ENCODE peak calls at places on chromosomes 3 and 15, in six cellular contexts. O is GM23248, L is HCT116, E is PC-3, X is OCI-LY7, G is MM.1S. U is an unnamed sample.

GRCh38 chr3:63861306-63861705 is 2.3 kb downstream of the THOC7 start:
- DNase-seq in O (no peak), E (no peak), X (no peak), G (no peak), L (no peak), U (no peak)

GRCh38 chr15:78100886-78101285 is 8.5 kb downstream of the SH2D7 start:
- DNase-seq in X (no peak), O (no peak), E (no peak), L (no peak), G (no peak), U (no peak)

GRCh38 chr3:4314688-4315087 is 11.5 kb downstream of the SETMAR start:
- DNase-seq in O (peak; percentile 24), E (peak; percentile 51), X (peak; percentile 11), G (no peak), L (no peak), U (no peak)

GRCh38 chr3:72310028-72310987 is 525.4 kb upstream of the PROK2 start:
- DNase-seq in L (no peak), X (peak; percentile 79), E (peak; percentile 31), G (peak; percentile 71), O (peak; percentile 87), U (peak; percentile 37)

GRCh38 chr15:41968738-41969137 is 3.6 kb downstream of the EHD4 start:
- DNase-seq in O (peak; percentile 37), X (no peak), L (no peak), E (no peak), G (no peak), U (no peak)

GRCh38 chr3:51671090-51672082 is at the start of gene TEX264:
- DNase-seq in E (peak; percentile 95), L (peak; percentile 37), O (peak; percentile 96), G (peak; percentile 94), X (peak; percentile 93), U (peak; percentile 96)

GRCh38 chr15:52786436-52787122 is 3.6 kb downstream of the ONECUT1 start:
- DNase-seq in G (no peak), O (no peak), E (no peak), X (no peak), L (no peak), U (no peak)

GRCh38 chr15:80906159-80906775 is 83.4 kb downstream of the MESD start:
- DNase-seq in O (peak; percentile 46), L (peak; percentile 44), G (no peak), X (no peak), E (peak; percentile 88), U (no peak)

GRCh38 chr3:172002512-172003078 is 36.8 kb upstream of the FNDC3B start:
- DNase-seq in G (no peak), O (no peak), E (no peak), L (no peak), X (no peak), U (no peak)
- H3K9me3 ChIP-seq in G (no peaks in the 10 kb centered on the region), O (no peaks in the 10 kb centered on the region), E (no peaks in the 10 kb centered on the region), L (no peaks in the 10 kb centered on the region), X (no peaks in the 10 kb centered on the region), U (no peaks in the 10 kb centered on the region)

GRCh38 chr3:41159581-41160189 is 39.6 kb upstream of the CTNNB1 start:
- DNase-seq in X (no peak), E (peak; percentile 91), G (no peak), O (no peak), L (peak; percentile 41), U (peak; percentile 63)

GRCh38 chr3:41162541-41162940 is 36.8 kb upstream of the CTNNB1 start:
- DNase-seq in O (no peak), G (no peak), L (no peak), E (no peak), X (no peak), U (no peak)

GRCh38 chr3:41164776-41165175 is 34.5 kb upstream of the CTNNB1 start:
- DNase-seq in E (no peak), G (no peak), X (no peak), O (no peak), L (no peak), U (no peak)

GRCh38 chr3:41163399-41163798 is 35.9 kb upstream of the CTNNB1 start:
- DNase-seq in O (no peak), X (no peak), L (no peak), G (no peak), E (no peak), U (peak; percentile 37)

GRCh38 chr3:41162981-41163380 is 36.3 kb upstream of the CTNNB1 start:
- DNase-seq in E (no peak), L (no peak), X (no peak), O (no peak), G (no peak), U (no peak)
- H3K9me2 ChIP-seq in E (no peaks in the 10 kb centered on the region), L (no peaks in the 10 kb centered on the region), X (no peaks in the 10 kb centered on the region), O (no peaks in the 10 kb centered on the region), G (no peaks in the 10 kb centered on the region), U (no peaks in the 10 kb centered on the region)

GRCh38 chr15:20295238-20295811 is 246.3 kb downstream of the GOLGA6L6 start:
- DNase-seq in X (no peak), L (no peak), O (no peak), G (no peak), E (no peak), U (peak; percentile 37)
- H3K9me3 ChIP-seq in X (no peaks in the 10 kb centered on the region), L (peaks cover 17% of the 10 kb centered on the region), O (peaks cover 4% of the 10 kb centered on the region), G (no peaks in the 10 kb centered on the region), E (peaks cover 20% of the 10 kb centered on the region), U (peaks cover 31% of the 10 kb centered on the region)

GRCh38 chr15:85963262-85963760 is 116.4 kb upstream of the AGBL1 start:
- DNase-seq in G (no peak), L (no peak), E (no peak), X (no peak), O (no peak), U (no peak)
- H3K9me2 ChIP-seq in G (no peaks in the 10 kb centered on the region), L (no peaks in the 10 kb centered on the region), E (no peaks in the 10 kb centered on the region), X (no peaks in the 10 kb centered on the region), O (no peaks in the 10 kb centered on the region), U (no peaks in the 10 kb centered on the region)

GRCh38 chr3:108285176-108285575 is 11.2 kb upstream of the HHLA2 start:
- DNase-seq in G (no peak), L (no peak), O (no peak), X (no peak), E (no peak), U (peak; percentile 25)

GRCh38 chr3:108283006-108283405 is 13.3 kb upstream of the HHLA2 start:
- DNase-seq in X (no peak), L (no peak), G (no peak), O (no peak), E (no peak), U (no peak)

GRCh38 chr3:108289159-108289558 is 7.2 kb upstream of the HHLA2 start:
- DNase-seq in G (no peak), O (no peak), L (no peak), X (no peak), E (no peak), U (no peak)

GRCh38 chr3:108283989-108284388 is 12.4 kb upstream of the HHLA2 start:
- DNase-seq in G (no peak), E (no peak), X (no peak), L (no peak), O (no peak), U (no peak)

DNA sequence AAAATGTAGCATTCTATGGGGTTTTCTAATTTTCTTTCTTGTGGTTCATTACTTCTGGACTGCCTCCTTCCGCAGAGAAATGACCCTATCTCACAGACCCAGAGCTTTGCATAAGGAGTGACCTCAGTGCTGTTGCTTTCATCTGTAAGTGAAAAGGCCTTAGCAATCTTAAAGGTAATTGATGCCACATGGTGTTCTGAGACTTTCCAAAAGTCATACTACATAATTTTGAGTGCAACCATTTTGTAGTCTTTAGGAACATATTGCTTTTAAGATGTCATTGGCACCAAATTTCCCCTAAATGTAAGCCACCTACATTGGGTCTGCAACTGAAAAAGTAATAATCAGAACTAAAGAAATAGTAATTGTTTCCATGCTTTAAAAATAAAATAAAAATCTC is 9.2 kb upstream of the HHLA2 start:
- DNase-seq in O (no peak), G (no peak), X (no peak), L (no peak), E (no peak), U (no peak)
- H3K9me3 ChIP-seq in O (no peaks in the 10 kb centered on the region), G (no peaks in the 10 kb centered on the region), X (no peaks in the 10 kb centered on the region), L (no peaks in the 10 kb centered on the region), E (no peaks in the 10 kb centered on the region), U (no peaks in the 10 kb centered on the region)

GRCh38 chr15:64515825-64516224 is 55.4 kb downstream of the ZNF609 start:
- DNase-seq in O (no peak), L (no peak), X (no peak), E (no peak), G (no peak), U (no peak)

GRCh38 chr15:64515196-64515595 is 54.8 kb downstream of the ZNF609 start:
- DNase-seq in G (no peak), L (no peak), O (no peak), E (peak; percentile 56), X (no peak), U (no peak)

GRCh38 chr15:64507845-64508244 is 47.5 kb downstream of the ZNF609 start:
- DNase-seq in E (no peak), O (no peak), X (no peak), L (no peak), G (no peak), U (no peak)

DNA sequence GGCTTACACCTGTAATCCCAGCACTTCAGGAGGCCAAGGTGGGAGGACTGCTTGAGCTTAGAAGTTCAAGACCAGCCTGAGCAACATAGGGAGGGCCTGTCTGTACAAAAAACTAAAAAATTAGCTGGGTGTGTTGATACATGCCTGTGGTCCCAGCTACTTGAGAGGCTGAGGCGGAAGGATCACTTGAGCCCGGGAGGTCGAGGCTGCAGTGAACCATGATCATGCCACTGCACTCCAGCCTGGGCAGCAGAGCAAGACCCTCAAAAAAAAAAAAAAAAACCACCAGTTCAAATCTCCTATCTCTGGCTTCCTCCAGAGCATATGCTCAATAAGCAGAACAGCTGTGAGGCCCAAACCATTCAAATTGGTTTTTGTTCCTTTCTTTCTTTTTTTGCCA is 53.4 kb downstream of the ZNF609 start:
- DNase-seq in O (no peak), E (no peak), X (no peak), L (no peak), G (no peak), U (no peak)
- H3K9me2 ChIP-seq in O (no peaks in the 10 kb centered on the region), E (no peaks in the 10 kb centered on the region), X (no peaks in the 10 kb centered on the region), L (no peaks in the 10 kb centered on the region), G (no peaks in the 10 kb centered on the region), U (no peaks in the 10 kb centered on the region)

DNA sequence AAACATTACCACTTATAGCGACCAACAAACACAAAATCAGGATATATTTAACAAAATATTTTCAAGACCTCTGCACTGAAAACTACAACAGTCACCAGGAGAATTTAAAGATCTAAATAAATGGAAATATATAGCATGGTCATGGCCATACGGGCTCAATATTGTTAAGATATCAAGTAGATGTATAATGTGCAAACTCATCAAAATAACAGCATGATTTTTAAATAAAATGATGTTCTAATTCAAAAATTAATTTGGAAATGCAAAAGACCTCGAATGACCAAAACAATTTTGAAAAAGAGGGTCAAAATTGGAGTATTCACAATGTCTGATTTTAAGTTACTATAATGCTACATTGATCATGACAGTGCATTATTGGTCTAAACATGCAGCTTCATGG is 159.1 kb upstream of the NDN start:
- DNase-seq in G (no peak), O (no peak), L (no peak), X (no peak), E (no peak), U (no peak)
- H3K9me3 ChIP-seq in G (no peaks in the 10 kb centered on the region), O (no peaks in the 10 kb centered on the region), L (peaks cover 35% of the 10 kb centered on the region), X (no peaks in the 10 kb centered on the region), E (peaks cover 19% of the 10 kb centered on the region), U (no peaks in the 10 kb centered on the region)

U was measured in hepatocyte.